ENCODE peak calls at places on chromosomes 7 and 10, in six cellular contexts. L is H9, Y is mesenchymal stem cell, G is IMR-90, Q is trophoblast cell, S is H1. V is an unnamed sample.

GRCh38 chr7:6350057-6350752 is 77.8 kb upstream of the CYTH3 start:
- DNase-seq in L (no peak), Y (no peak), G (peak), Q (no peak), S (no peak), V (no peak)

GRCh38 chr7:65251851-65252620 is 121.6 kb upstream of the ZNF92 start:
- DNase-seq in L (peak), Y (peak), G (peak), Q (peak), S (peak), V (peak)

GRCh38 chr7:76060842-76061241 is 12.9 kb downstream of the MDH2 start:
- DNase-seq in L (no peak), Y (no peak), G (no peak), Q (no peak), S (no peak), V (no peak)

GRCh38 chr7:45643630-45644029 is 69.5 kb downstream of the ADCY1 start:
- DNase-seq in L (no peak), Y (no peak), G (no peak), Q (no peak), S (no peak), V (no peak)

GRCh38 chr10:124086787-124087671 is 6.4 kb downstream of the CHST15 start:
- DNase-seq in L (no peak), Y (no peak), G (no peak), Q (no peak), S (no peak), V (no peak)

GRCh38 chr10:122986340-122986739 is 6.1 kb downstream of the PSTK start:
- DNase-seq in L (no peak), Y (no peak), G (peak), Q (no peak), S (no peak), V (no peak)

GRCh38 chr10:80081801-80082750 is 3.6 kb downstream of the TMEM254 start:
- DNase-seq in L (no peak), Y (peak), G (peak), Q (peak), S (no peak), V (no peak)

GRCh38 chr7:48337012-48337621 is 165.9 kb downstream of the ABCA13 start:
- DNase-seq in L (peak), Y (no peak), G (peak), Q (peak), S (no peak), V (peak)

GRCh38 chr7:93948873-93949272 is 27.3 kb downstream of the GNG11 start:
- DNase-seq in L (no peak), Y (no peak), G (no peak), Q (peak), S (no peak), V (no peak)

GRCh38 chr10:99297033-99297432 is 32.1 kb upstream of the CNNM1 start:
- DNase-seq in L (peak), Y (no peak), G (no peak), Q (no peak), S (no peak), V (no peak)

GRCh38 chr10:32054087-32054486 is 2.1 kb downstream of the KIF5B start:
- DNase-seq in L (no peak), Y (peak), G (peak), Q (peak), S (no peak), V (peak)

GRCh38 chr10:43226851-43227845 is 39.7 kb downstream of the RASGEF1A start:
- DNase-seq in L (peak), Y (no peak), G (no peak), Q (no peak), S (no peak), V (no peak)

GRCh38 chr7:82677493-82677892 is 233.9 kb upstream of the CACNA2D1 start:
- DNase-seq in L (no peak), Y (peak), G (peak), Q (no peak), S (no peak), V (no peak)

GRCh38 chr7:38129579-38129978 is 48.5 kb upstream of the STARD3NL start:
- DNase-seq in L (no peak), Y (no peak), G (no peak), Q (no peak), S (no peak), V (no peak)

GRCh38 chr10:123009105-123009805 is 449 bp downstream of the ACADSB start:
- DNase-seq in L (no peak), Y (peak), G (no peak), Q (peak), S (no peak), V (peak)

GRCh38 chr10:119942973-119943372 is 50.4 kb downstream of the SEC23IP start:
- DNase-seq in L (no peak), Y (no peak), G (peak), Q (no peak), S (no peak), V (no peak)

GRCh38 chr10:121974535-121975294 is at the start of gene NSMCE4A:
- DNase-seq in L (peak), Y (peak), G (peak), Q (peak), S (peak), V (peak)

GRCh38 chr10:107894521-107894920 is 730.0 kb upstream of the SORCS1 start:
- DNase-seq in L (no peak), Y (no peak), G (no peak), Q (no peak), S (no peak), V (no peak)

GRCh38 chr10:5943536-5943935 is 33.8 kb downstream of the IL15RA start:
- DNase-seq in L (peak), Y (no peak), G (peak), Q (no peak), S (no peak), V (no peak)

GRCh38 chr10:70559861-70560260 is 42.7 kb downstream of the PRF1 start:
- DNase-seq in L (no peak), Y (no peak), G (no peak), Q (no peak), S (no peak), V (no peak)

GRCh38 chr10:15896654-15897053 is 36.3 kb upstream of the MINDY3 start:
- DNase-seq in L (no peak), Y (no peak), G (no peak), Q (no peak), S (no peak), V (no peak)

GRCh38 chr7:150823010-150823409 is 22.4 kb downstream of the TMEM176A start:
- DNase-seq in L (no peak), Y (no peak), G (no peak), Q (peak), S (no peak), V (no peak)

GRCh38 chr7:26022578-26022977 is 129.4 kb upstream of the NFE2L3 start:
- DNase-seq in L (no peak), Y (no peak), G (no peak), Q (no peak), S (no peak), V (no peak)

GRCh38 chr10:44975487-44976331 is 2.9 kb downstream of the DEPP1 start:
- DNase-seq in L (peak), Y (peak), G (peak), Q (peak), S (no peak), V (no peak)

GRCh38 chr7:19392246-19392645 is 247.0 kb upstream of the FERD3L start:
- DNase-seq in L (no peak), Y (no peak), G (peak), Q (no peak), S (no peak), V (no peak)

GRCh38 chr10:78381072-78381471 is 347.4 kb downstream of the RPS24 start:
- DNase-seq in L (peak), Y (no peak), G (no peak), Q (no peak), S (no peak), V (no peak)

GRCh38 chr7:1770331-1770730 is 100.3 kb downstream of the ELFN1 start:
- DNase-seq in L (no peak), Y (no peak), G (no peak), Q (no peak), S (no peak), V (no peak)

GRCh38 chr10:62961951-62962523 is 145.9 kb upstream of the EGR2 start:
- DNase-seq in L (no peak), Y (peak), G (no peak), Q (no peak), S (no peak), V (no peak)

GRCh38 chr7:117127585-117128168 is 174.4 kb downstream of the ST7 start:
- DNase-seq in L (no peak), Y (peak), G (peak), Q (peak), S (no peak), V (peak)

GRCh38 chr7:3092468-3092867 is 48.8 kb upstream of the CARD11 start:
- DNase-seq in L (no peak), Y (no peak), G (peak), Q (no peak), S (no peak), V (no peak)

DNA sequence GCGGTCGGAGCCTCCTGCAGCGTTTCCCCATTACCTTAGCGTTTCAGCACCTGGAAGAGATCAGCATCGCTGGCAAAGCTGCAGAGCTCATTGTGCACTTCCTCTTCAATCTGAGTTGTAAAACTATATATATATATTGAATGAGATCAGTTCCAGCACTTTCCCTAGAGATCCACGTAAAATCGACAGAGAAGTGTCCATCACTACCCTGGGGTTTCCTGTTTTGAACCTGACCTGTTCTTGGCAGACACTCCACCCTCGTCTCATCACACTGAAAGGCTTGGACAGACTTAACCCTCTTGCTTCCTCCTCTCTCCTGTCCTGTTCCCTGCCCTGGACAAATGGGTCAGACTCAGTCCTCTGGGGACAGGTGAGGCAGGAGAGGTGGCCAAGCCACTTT is 83.6 kb upstream of the KDM7A start:
- DNase-seq in L (no peak), Y (no peak), G (no peak), Q (no peak), S (no peak), V (no peak)
- H2BK120ac ChIP-seq in L (no peak), Y (no peak), G (no peak), Q (no peak), S (no peak), V (no peak)

GRCh38 chr7:112207765-112208164 is 1.3 kb downstream of the ZNF277 start:
- DNase-seq in L (no peak), Y (no peak), G (no peak), Q (no peak), S (no peak), V (no peak)
- H2AFZ ChIP-seq in L (no peak), Y (no peak), G (no peak), Q (no peak), S (no peak), V (no peak)

DNA sequence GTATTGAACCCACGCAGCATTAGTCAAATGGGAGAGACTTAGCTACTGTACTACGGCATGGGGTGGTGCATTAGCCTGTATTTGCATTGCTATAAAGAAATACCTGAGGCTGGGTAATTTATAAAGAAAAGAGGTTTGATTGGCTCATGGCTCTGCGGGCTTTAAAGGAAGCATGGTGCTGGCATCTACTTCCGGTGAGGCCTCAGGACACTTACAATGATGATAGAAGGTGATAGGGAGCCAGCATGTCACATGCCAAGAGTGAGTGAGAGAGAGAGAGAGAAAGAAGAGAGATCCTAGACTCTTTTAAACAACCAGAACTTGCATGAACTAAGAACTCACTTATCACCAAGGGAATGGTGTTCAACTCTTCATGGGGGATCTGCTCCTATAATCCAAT is 27.2 kb upstream of the CREB3L2 start:
- DNase-seq in L (no peak), Y (no peak), G (no peak), Q (peak), S (no peak), V (no peak)
- H2BK120ac ChIP-seq in L (no peak), Y (no peak), G (no peak), Q (peak), S (peak), V (no peak)

DNA sequence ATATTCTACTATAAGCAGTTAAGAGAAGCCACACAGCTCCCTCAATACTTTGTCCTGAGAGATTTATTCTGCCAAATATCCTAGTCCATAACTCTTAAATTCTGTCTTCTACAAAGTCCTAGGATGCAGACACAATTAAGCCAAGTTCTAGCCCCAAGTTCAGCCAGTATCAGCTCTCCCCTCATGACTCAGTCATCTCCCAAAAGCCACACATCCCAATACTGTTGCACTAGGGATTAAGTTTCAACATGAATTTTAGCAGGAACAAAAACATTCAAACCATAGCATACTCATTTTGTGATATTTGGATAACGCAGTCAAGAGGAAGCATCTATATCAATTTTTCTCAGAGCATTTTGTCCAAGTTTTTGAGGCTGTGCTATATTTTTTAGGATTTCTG is 277.4 kb downstream of the FZD1 start:
- DNase-seq in L (no peak), Y (no peak), G (no peak), Q (no peak), S (no peak), V (no peak)
- H2AFZ ChIP-seq in L (no peak), Y (no peak), G (no peak), Q (no peak), S (no peak), V (no peak)

DNA sequence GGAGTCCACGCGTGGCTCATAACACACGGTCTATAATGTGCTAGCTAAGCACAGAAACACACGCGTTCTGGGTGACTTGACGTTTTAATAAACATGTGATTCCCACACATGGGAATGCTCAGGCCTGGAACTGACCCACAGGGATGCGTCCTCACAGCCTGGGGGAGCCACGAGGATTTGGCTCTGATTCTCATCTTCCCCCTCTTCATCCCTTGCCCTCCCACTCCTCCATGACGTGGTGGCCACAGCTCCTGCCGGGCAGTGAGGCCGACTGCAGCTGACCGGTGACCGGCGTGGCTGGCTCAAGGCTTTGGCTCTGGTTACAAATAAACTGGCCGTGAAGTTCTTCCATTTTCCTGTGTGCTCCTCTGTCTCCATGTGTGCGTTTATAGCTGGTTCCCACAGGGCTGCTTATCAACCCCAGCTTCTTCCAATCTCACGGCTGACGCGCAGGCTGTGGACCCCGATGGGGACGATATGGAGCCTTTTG is 40.9 kb upstream of the KLF6 start:
- DNase-seq in L (no peak), Y (no peak), G (no peak), Q (peak), S (no peak), V (no peak)
- H2BK120ac ChIP-seq in L (no peak), Y (no peak), G (peak), Q (peak), S (no peak), V (no peak)

DNA sequence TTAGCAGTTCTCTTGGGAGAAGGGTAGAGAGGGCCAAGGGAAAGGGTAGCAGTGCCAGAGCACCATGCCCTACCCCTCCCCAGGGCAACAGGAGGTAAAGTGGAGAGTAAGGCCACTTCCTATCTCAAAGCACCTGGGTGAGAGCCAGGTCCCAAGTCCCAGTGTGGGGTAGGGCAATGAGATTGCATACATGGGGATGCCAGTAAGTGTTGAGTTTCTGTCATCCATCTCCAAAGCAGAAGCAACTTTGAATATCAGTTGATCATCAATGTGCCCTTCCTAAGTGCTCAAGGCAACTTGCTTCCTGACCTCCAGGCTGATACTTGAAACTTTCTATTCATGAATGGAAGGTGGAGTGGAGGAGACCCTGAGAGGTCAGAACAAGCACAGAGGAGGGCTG is 2.2 kb upstream of the CAMK2G start:
- DNase-seq in L (no peak), Y (no peak), G (no peak), Q (peak), S (no peak), V (no peak)
- H2AFZ ChIP-seq in L (no peak), Y (no peak), G (no peak), Q (no peak), S (no peak), V (no peak)

V was measured in neuronal stem cell.